ENCODE peak calls at places on chromosomes 3 and 15, in four cellular contexts. F is GM12878, D is suprapubic skin, G is right lobe of liver. M is an unnamed sample.

GRCh38 chr15:66603301-66604179 is 37.7 kb upstream of the LCTL start:
- DNase-seq in G (peak; percentile 80), D (no peak), F (no peak), M (no peak)

GRCh38 chr3:55683666-55684270 is 196.7 kb upstream of the WNT5A start:
- DNase-seq in D (no peak), G (no peak), F (no peak), M (no peak)

GRCh38 chr3:152443212-152444023 is 174.7 kb downstream of the MBNL1 start:
- DNase-seq in D (no peak), G (no peak), F (no peak), M (no peak)

GRCh38 chr15:80514071-80514780 is 110.0 kb downstream of the ARNT2 start:
- DNase-seq in G (no peak), F (no peak), D (no peak), M (no peak)

GRCh38 chr3:133943639-133944131 is 48.0 kb upstream of the RAB6B start:
- DNase-seq in F (no peak), G (no peak), D (peak; percentile 36), M (no peak)

GRCh38 chr3:69389520-69390248 is 3.8 kb upstream of the FRMD4B start:
- DNase-seq in F (no peak), G (no peak), D (no peak), M (no peak)

GRCh38 chr15:83574345-83574744 is 79.6 kb upstream of the ADAMTSL3 start:
- DNase-seq in D (no peak), F (no peak), G (no peak), M (no peak)

GRCh38 chr3:10387881-10388621 is 67.1 kb upstream of the SEC13 start:
- DNase-seq in G (no peak), F (no peak), D (no peak), M (no peak)

GRCh38 chr15:78767331-78767951 is 43.8 kb downstream of the ADAMTS7 start:
- DNase-seq in D (peak; percentile 44), F (no peak), G (peak; percentile 41), M (no peak)

GRCh38 chr3:113231827-113232253 is 20.5 kb downstream of the BOC start:
- DNase-seq in D (no peak), F (no peak), G (no peak), M (no peak)

GRCh38 chr3:102053375-102053989 is 204.2 kb downstream of the NFKBIZ start:
- DNase-seq in D (no peak), F (no peak), G (no peak), M (no peak)

GRCh38 chr3:129379582-129380358 is 48.7 kb downstream of the EFCAB12 start:
- DNase-seq in D (no peak), G (no peak), F (no peak), M (no peak)

GRCh38 chr3:36373084-36373483 is 7.2 kb upstream of the STAC start:
- DNase-seq in F (no peak), D (no peak), G (no peak), M (no peak)

GRCh38 chr3:98892263-98892662 is 9.2 kb downstream of the DCBLD2 start:
- DNase-seq in F (no peak), G (no peak), D (no peak), M (no peak)

GRCh38 chr15:75309711-75310110 is 26.2 kb upstream of the COMMD4 start:
- DNase-seq in F (no peak), G (no peak), D (no peak), M (no peak)

GRCh38 chr15:41967506-41968206 is 4.7 kb downstream of the EHD4 start:
- DNase-seq in G (no peak), D (peak; percentile 67), F (peak; percentile 45), M (no peak)

GRCh38 chr15:52021892-52022540 is 3.0 kb downstream of the MAPK6 start:
- DNase-seq in D (no peak), G (no peak), F (no peak), M (no peak)

GRCh38 chr3:174955513-174956001 is 96.4 kb downstream of the NAALADL2 start:
- DNase-seq in D (peak; percentile 57), F (no peak), G (no peak), M (no peak)

GRCh38 chr3:131233900-131234667 is 147.5 kb upstream of the NUDT16 start:
- DNase-seq in F (no peak), G (no peak), D (no peak), M (no peak)

GRCh38 chr3:166510382-166510781 is 673.2 kb upstream of the BCHE start:
- DNase-seq in D (no peak), F (no peak), G (no peak), M (no peak)

GRCh38 chr15:77312523-77312922 is 107.4 kb downstream of the PEAK1 start:
- DNase-seq in F (no peak), D (no peak), G (no peak), M (no peak)

GRCh38 chr3:141242035-141242721 is 10.6 kb downstream of the PXYLP1 start:
- DNase-seq in D (no peak), F (no peak), G (no peak), M (no peak)

GRCh38 chr3:178198329-178198728 is 337.9 kb upstream of the KCNMB2 start:
- DNase-seq in F (no peak), G (no peak), D (no peak), M (no peak)

GRCh38 chr3:162525052-162525451 is 1028.4 kb downstream of the OTOL1 start:
- DNase-seq in F (no peak), D (no peak), G (no peak), M (peak; percentile 15)

GRCh38 chr3:134852132-134852531 is 57.1 kb downstream of the EPHB1 start:
- DNase-seq in F (no peak), D (no peak), G (no peak), M (no peak)

GRCh38 chr3:187208159-187208558 is 10.9 kb downstream of the RTP1 start:
- DNase-seq in D (no peak), F (no peak), G (no peak), M (no peak)

GRCh38 chr3:57060089-57060829 is at the start of gene SPATA12:
- DNase-seq in G (peak; percentile 58), D (peak; percentile 90), F (no peak), M (peak; percentile 17)

GRCh38 chr3:196987022-196987421 is 18.4 kb upstream of the PIGZ start:
- DNase-seq in D (peak; percentile 47), F (no peak), G (peak; percentile 19), M (no peak)

GRCh38 chr3:71052725-71053124 is 530.8 kb downstream of the FOXP1 start:
- DNase-seq in D (no peak), F (no peak), G (no peak), M (no peak)
- H3K4me1 ChIP-seq in D (peaks cover 73% of the 10 kb centered on the region), F (no peaks in the 10 kb centered on the region), G (no peaks in the 10 kb centered on the region), M (peaks cover 78% of the 10 kb centered on the region)

DNA sequence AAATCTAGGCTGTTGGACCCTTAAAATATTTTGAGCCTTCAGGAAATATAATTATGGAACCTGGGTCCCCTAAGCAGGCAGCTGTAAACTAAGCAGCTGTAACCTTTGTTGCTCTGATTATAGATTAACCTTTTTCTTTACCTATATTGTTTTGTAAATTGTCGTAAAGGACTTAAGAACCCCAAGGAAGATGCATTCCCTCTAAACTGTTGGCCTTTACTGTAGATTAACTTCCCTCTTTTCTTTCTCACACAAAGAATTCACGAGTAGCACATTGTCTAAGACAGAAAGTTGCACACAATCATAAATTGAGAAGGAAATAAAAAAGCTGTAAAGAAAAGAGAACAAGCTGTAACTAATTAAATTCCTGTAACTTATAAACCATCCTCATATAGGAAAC is 877.3 kb downstream of the ROBO2 start:
- DNase-seq in D (no peak), G (no peak), F (no peak), M (no peak)
- H3K4me3 ChIP-seq in D (no peak overlapping the region), G (no peak overlapping the region), F (no peak overlapping the region), M (no peak overlapping the region)

GRCh38 chr3:192827863-192828594 is 89.6 kb downstream of the MB21D2 start:
- DNase-seq in D (no peak), F (no peak), G (no peak), M (no peak)

GRCh38 chr3:192833177-192833890 is 84.3 kb downstream of the MB21D2 start:
- DNase-seq in D (no peak), G (no peak), F (no peak), M (no peak)

GRCh38 chr3:192831801-192832347 is 85.8 kb downstream of the MB21D2 start:
- DNase-seq in D (no peak), G (no peak), F (no peak), M (no peak)

GRCh38 chr3:192830279-192831110 is 87.2 kb downstream of the MB21D2 start:
- DNase-seq in D (no peak), F (no peak), G (no peak), M (no peak)

DNA sequence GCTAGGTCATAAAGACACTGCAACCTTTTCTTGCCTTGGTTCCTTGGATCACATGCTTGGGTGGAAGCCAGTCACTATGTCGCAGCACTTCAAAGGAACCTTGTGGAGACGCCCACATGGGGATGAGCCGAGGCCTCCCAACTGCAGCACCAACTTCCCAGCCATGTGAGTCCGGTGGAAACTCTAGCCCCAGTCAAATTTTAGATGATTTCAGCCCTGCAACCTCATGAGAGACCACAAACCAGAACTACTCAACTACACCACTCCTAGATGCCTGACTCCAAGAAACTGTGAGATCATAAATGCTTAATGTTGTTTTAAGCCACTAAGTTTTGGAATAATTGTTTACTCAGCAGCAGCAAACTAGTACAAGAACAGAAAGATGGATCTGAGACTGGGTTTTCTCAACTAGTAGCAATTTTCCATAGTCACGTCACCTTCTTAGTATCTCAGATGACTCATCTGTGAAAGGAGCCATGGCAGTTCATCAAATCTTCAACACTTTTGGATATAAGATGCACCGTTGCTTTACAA is 86.5 kb downstream of the MB21D2 start:
- DNase-seq in D (no peak), F (no peak), G (no peak), M (no peak)
- TF ChIP-seq POLR2A in D (no peak), F (no peak), G (no peak), M (no peak)

GRCh38 chr3:39125837-39126500 is 18.5 kb downstream of the TTC21A start:
- DNase-seq in G (no peak), D (no peak), F (no peak), M (no peak)
- H3K4me1 ChIP-seq in G (no peaks in the 10 kb centered on the region), D (peaks cover 3% of the 10 kb centered on the region), F (peaks cover 25% of the 10 kb centered on the region), M (no peaks in the 10 kb centered on the region)

GRCh38 chr15:35654334-35654733 is 108.4 kb upstream of the DPH6 start:
- DNase-seq in G (no peak), F (no peak), D (no peak), M (no peak)

DNA sequence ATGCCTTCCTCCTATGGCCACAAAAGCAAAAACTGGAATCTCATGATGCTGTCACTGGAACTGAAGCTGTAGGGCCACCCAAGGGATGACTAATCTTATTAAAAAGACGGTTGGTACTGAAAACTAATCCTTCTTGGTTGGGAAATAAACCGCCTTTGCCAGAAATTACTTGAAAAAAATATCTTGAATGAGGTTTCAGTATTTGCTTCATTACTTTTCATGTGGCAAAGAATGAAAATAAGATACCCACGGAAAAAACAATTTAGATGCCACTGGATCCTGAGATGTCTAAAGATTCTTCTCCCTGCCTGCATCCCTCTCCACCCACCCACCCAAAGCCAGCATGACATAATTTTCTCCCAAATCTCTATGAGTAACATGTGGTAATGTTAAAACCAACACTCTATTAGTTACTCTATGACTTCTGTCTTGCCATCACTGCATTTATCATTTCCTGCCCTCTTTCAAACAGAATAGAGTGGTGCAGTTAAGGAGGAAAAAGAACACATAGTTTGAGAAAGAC is 111.8 kb upstream of the DPH6 start:
- DNase-seq in D (no peak), G (no peak), F (no peak), M (no peak)
- H3K4me3 ChIP-seq in D (no peak overlapping the region), G (no peak overlapping the region), F (no peak overlapping the region), M (no peak overlapping the region)

GRCh38 chr3:143973352-143974021 is 1.9 kb downstream of the DIPK2A start:
- DNase-seq in G (no peak), D (no peak), F (no peak), M (peak; percentile 15)
- TF ChIP-seq POLR2A in G (peak; percentile 45), D (no peak), F (no peak), M (no peak)

GRCh38 chr3:66443404-66443803 is 57.4 kb downstream of the LRIG1 start:
- DNase-seq in G (no peak), F (no peak), D (no peak), M (no peak)
- H3K4me1 ChIP-seq in G (no peaks in the 10 kb centered on the region), F (peaks cover 9% of the 10 kb centered on the region), D (peaks cover 47% of the 10 kb centered on the region), M (peaks cover 28% of the 10 kb centered on the region)

GRCh38 chr15:90620379-90621134 is 90.8 kb downstream of the CRTC3 start:
- DNase-seq in F (peak; percentile 27), D (no peak), G (no peak), M (no peak)
- H3K4me3 ChIP-seq in F (no peak overlapping the region), D (no peak overlapping the region), G (no peak overlapping the region), M (no peak overlapping the region)